ENCODE peak calls at places on chromosomes 16 and 17, in six cellular contexts. M is IMR-90, O is stomach, F is Peyer's patch, H is heart left ventricle, G is uterus. D is an unnamed sample.

GRCh38 chr16:71384073-71384724 is 25.7 kb downstream of the CALB2 start:
- DNase-seq in H (no peak), G (no peak), F (no peak), O (no peak), M (no peak), D (no peak)

GRCh38 chr17:951388-952132 is 28.0 kb downstream of the NXN start:
- DNase-seq in O (no peak), G (peak), F (no peak), M (peak), H (no peak), D (peak)

GRCh38 chr17:45948498-45948880 is 50.6 kb upstream of the STH start:
- DNase-seq in H (no peak), G (no peak), F (no peak), O (no peak), M (no peak), D (no peak)

GRCh38 chr17:1182831-1183578 is 3.2 kb upstream of the ABR start:
- DNase-seq in G (no peak), H (no peak), O (no peak), F (no peak), M (no peak), D (no peak)

GRCh38 chr17:81722184-81723120 is 10.4 kb downstream of the SLC25A10 start:
- DNase-seq in M (no peak), F (peak), H (no peak), O (peak), G (no peak), D (peak)

GRCh38 chr16:67883872-67884261 is 818 bp upstream of the NRN1L start:
- DNase-seq in G (peak), O (peak), H (peak), F (peak), M (peak), D (peak)

GRCh38 chr17:2898255-2898926 is 102.2 kb downstream of the RAP1GAP2 start:
- DNase-seq in F (peak), O (peak), G (no peak), M (no peak), H (no peak), D (no peak)

GRCh38 chr16:68116256-68116853 is 31.2 kb downstream of the NFATC3 start:
- DNase-seq in F (no peak), M (peak), H (no peak), G (no peak), O (no peak), D (no peak)

GRCh38 chr17:28849281-28849680 is 5.5 kb upstream of the ERAL1 start:
- DNase-seq in G (no peak), M (no peak), O (no peak), H (no peak), F (no peak), D (no peak)

GRCh38 chr16:9929313-9929712 is 252.9 kb downstream of the GRIN2A start:
- DNase-seq in G (no peak), H (no peak), O (no peak), F (no peak), M (no peak), D (no peak)

GRCh38 chr17:59815965-59816364 is 76.8 kb downstream of the TUBD1 start:
- DNase-seq in F (no peak), O (no peak), H (no peak), G (no peak), M (no peak), D (no peak)

GRCh38 chr17:78875738-78876597 is 27.0 kb downstream of the CEP295NL start:
- DNase-seq in H (no peak), G (no peak), O (no peak), M (peak), F (no peak), D (no peak)

GRCh38 chr17:5838661-5839300 is 231.4 kb upstream of the WSCD1 start:
- DNase-seq in O (no peak), M (no peak), G (no peak), H (no peak), F (no peak), D (no peak)

GRCh38 chr16:57480127-57480753 is 6.1 kb downstream of the DOK4 start:
- DNase-seq in H (peak), O (peak), G (peak), F (peak), M (peak), D (peak)

GRCh38 chr17:79979841-79980215 is 55.8 kb downstream of the TBC1D16 start:
- DNase-seq in O (no peak), F (peak), H (no peak), M (no peak), G (no peak), D (no peak)

GRCh38 chr17:20613905-20614304 is 34.4 kb downstream of the CDRT15L2 start:
- DNase-seq in G (no peak), H (no peak), M (no peak), F (no peak), O (no peak), D (no peak)

GRCh38 chr17:40129498-40129897 is 7.7 kb downstream of the MSL1 start:
- DNase-seq in O (no peak), F (no peak), H (no peak), M (no peak), G (no peak), D (no peak)

GRCh38 chr17:31877911-31878702 is 19.1 kb upstream of the COPRS start:
- DNase-seq in M (peak), F (no peak), H (no peak), O (no peak), G (no peak), D (peak)

GRCh38 chr17:34658796-34659195 is 79.4 kb downstream of the TMEM132E start:
- DNase-seq in M (no peak), F (no peak), G (no peak), O (no peak), H (no peak), D (no peak)

GRCh38 chr17:74240637-74241036 is 27.3 kb downstream of the TTYH2 start:
- DNase-seq in G (no peak), M (no peak), F (no peak), O (no peak), H (peak), D (no peak)

GRCh38 chr16:53822936-53823529 is 119.1 kb downstream of the FTO start:
- DNase-seq in H (no peak), G (no peak), M (no peak), O (no peak), F (no peak), D (no peak)

GRCh38 chr17:7252176-7253043 is at the start of gene ELP5:
- DNase-seq in O (peak), H (peak), M (peak), F (peak), G (peak), D (peak)

GRCh38 chr17:8122391-8122922 is 1.4 kb downstream of the HES7 start:
- DNase-seq in O (no peak), G (peak), H (no peak), M (peak), F (no peak), D (no peak)

GRCh38 chr16:53080345-53081031 is 25.7 kb downstream of the CHD9 start:
- DNase-seq in G (peak), O (no peak), M (peak), F (no peak), H (peak), D (peak)

GRCh38 chr17:2455956-2456355 is 55.1 kb upstream of the MNT start:
- DNase-seq in M (no peak), H (no peak), F (no peak), O (no peak), G (no peak), D (no peak)

GRCh38 chr16:3961449-3961849 is 80.9 kb upstream of the CREBBP start:
- DNase-seq in M (peak), G (no peak), F (no peak), H (no peak), O (no peak), D (peak)

GRCh38 chr17:48608921-48609505 is 1.8 kb downstream of the HOXB7 start:
- DNase-seq in H (no peak), M (no peak), O (no peak), G (no peak), F (no peak), D (no peak)

GRCh38 chr17:62653002-62653830 is 25.7 kb downstream of the MRC2 start:
- DNase-seq in M (peak), G (peak), F (peak), H (peak), O (peak), D (peak)

GRCh38 chr16:65576631-65577030 is 454.8 kb upstream of the CDH11 start:
- DNase-seq in F (no peak), M (no peak), O (no peak), G (no peak), H (no peak), D (no peak)

GRCh38 chr17:12254460-12254859 is 233.8 kb downstream of the MAP2K4 start:
- DNase-seq in M (no peak), F (no peak), O (no peak), H (no peak), G (no peak), D (no peak)

GRCh38 chr17:74012465-74012864 is 191.0 kb upstream of the RPL38 start:
- DNase-seq in G (no peak), O (no peak), M (no peak), F (no peak), H (no peak), D (no peak)

GRCh38 chr17:6610011-6610410 is 30.5 kb downstream of the KIAA0753 start:
- DNase-seq in M (peak), G (no peak), H (no peak), F (no peak), O (no peak), D (no peak)

GRCh38 chr16:12195296-12195695 is 218.8 kb downstream of the SNX29 start:
- DNase-seq in G (no peak), O (no peak), F (no peak), H (no peak), M (no peak), D (no peak)

GRCh38 chr16:90043526-90043925 is 24.3 kb upstream of the DBNDD1 start:
- DNase-seq in H (no peak), O (no peak), M (no peak), G (no peak), F (no peak), D (no peak)

GRCh38 chr17:4221899-4222659 is 41.7 kb downstream of the ANKFY1 start:
- DNase-seq in M (no peak), H (no peak), G (no peak), F (no peak), O (no peak), D (no peak)

GRCh38 chr17:4219241-4219640 is 44.5 kb downstream of the ANKFY1 start:
- DNase-seq in G (no peak), M (no peak), F (no peak), O (no peak), H (no peak), D (no peak)

GRCh38 chr17:4221163-4221562 is 42.6 kb downstream of the ANKFY1 start:
- DNase-seq in G (no peak), F (no peak), M (no peak), H (no peak), O (no peak), D (no peak)

GRCh38 chr17:4215882-4216411 is 47.8 kb downstream of the ANKFY1 start:
- DNase-seq in O (no peak), F (no peak), H (no peak), M (no peak), G (no peak), D (no peak)

GRCh38 chr17:4220655-4221054 is 43.1 kb downstream of the ANKFY1 start:
- DNase-seq in G (peak), M (peak), O (no peak), F (no peak), H (no peak), D (no peak)
- TF ChIP-seq POLR2A in G (no peak), M (no peak), O (no peak), F (no peak), H (no peak), D (no peak)

DNA sequence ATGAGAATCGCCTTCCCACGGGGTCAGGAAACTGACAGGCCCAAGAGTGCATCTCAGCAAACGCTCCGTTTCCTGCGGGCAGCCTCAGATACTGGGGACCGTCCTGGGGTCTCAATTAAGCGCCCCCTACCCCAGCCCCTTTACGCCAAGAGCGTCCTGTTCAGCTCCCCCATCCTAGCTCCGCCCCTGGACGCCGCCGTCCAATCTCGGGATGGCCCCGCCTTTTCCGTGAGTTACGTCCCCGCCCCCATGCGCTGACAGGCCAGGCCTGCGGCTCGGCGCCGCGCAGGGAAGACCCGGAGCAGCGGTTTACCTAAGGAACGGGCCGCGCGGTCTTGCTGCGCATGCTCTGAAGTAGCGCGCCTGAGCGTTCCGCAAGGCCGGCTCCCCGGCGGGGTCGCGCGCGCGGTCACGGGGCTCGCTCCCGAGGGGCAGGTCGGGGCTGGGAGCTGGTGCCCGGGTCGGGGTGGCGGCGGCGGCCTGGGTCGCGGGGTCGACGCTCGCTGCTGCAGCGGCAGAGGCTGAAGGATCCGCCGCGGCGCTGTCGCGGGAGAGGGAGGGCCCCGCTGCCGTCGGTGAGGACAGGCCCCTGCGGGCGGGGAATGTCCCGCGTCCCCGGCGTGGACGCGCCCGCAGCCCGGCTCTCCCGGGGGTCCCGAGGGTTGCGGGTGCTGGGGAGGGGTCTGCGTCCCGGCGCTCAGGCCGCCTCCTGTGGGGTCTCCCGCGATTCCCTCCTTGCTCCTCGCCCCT is at the start of gene FLYWCH1:
- DNase-seq in F (peak), H (peak), M (peak), O (peak), G (peak), D (peak)
- TF ChIP-seq POLR2A in F (peak), H (no peak), M (no peak), O (no peak), G (peak), D (peak)

DNA sequence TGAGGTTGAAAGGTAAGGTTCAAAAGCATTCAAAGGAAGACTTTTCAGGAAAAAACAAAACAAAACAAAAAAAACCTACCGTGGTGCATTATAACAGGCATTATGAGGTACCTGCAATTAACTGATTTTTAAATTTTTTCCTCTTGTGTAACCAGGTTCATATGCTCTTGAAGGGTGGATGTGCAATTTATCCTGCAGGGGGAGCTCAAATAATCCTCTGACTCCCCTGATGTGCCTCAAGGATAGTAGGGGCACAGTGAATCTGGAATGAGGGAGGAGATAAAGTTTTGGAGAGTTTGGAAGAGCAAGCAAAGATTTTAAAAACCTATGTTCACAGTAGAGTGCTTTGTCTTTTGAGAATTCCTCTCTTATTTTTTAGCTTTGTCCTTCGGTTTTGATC is 1349.4 kb downstream of the CDH8 start:
- DNase-seq in O (no peak), M (no peak), H (no peak), F (no peak), G (no peak), D (no peak)
- TF ChIP-seq POLR2A in O (no peak), M (no peak), H (no peak), F (no peak), G (no peak), D (no peak)

GRCh38 chr17:55872374-55872773 is 121.5 kb downstream of the PCTP start:
- DNase-seq in F (no peak), G (no peak), H (no peak), M (no peak), O (no peak), D (no peak)
- TF ChIP-seq POLR2A in F (no peak), G (no peak), H (no peak), M (no peak), O (no peak), D (no peak)

DNA sequence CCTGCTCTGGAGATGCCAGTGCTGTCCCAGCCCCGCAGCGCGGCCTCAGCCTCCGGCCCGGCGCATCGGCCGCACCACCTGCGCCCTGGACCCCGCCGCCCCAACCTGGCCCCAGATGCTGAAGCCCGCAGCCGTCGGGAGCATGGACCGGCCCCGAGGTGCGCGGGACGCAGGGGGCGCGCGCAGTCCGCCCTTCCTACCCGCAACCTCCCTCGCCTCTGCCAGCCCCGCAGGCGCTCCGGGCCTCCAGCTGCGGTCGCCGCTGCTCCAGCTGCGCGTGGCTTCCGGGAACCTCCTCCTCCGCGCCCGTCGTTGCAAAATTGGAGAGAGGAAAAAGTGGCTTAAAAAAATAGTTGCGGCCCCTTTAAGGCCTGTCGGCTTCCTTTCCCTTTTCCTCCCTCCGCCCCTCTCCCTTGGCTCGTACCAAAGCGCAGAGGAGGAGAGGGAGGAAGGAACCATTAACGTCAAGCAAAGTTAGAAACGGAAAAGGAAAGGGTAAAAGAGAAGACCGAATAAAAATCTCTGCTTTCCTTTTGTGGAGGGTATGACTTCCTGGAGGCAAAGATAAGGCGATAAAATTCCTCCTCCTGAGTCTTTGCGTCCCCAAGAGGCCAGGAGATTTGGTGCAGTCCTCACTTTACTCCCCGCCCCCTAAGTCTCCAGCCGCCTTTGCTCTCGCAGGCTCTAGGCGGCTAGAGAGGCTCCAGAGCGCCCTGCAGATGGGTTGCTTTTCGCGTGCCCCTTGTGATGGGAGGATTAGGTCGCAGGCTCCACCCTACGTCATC is at the start of gene CDIPT:
- DNase-seq in O (peak), H (peak), G (peak), M (peak), F (peak), D (peak)
- TF ChIP-seq POLR2A in O (no peak), H (no peak), G (no peak), M (no peak), F (no peak), D (peak)

GRCh38 chr17:41530062-41531048 is 2.2 kb upstream of the KRT19 start:
- DNase-seq in O (peak), H (no peak), F (peak), G (peak), M (peak), D (peak)
- TF ChIP-seq POLR2A in O (no peak), H (no peak), F (peak), G (peak), M (no peak), D (peak)

GRCh38 chr17:43548689-43549379 is 2.7 kb upstream of the ETV4 start:
- DNase-seq in O (no peak), H (no peak), G (no peak), M (no peak), F (no peak), D (no peak)

GRCh38 chr17:43545383-43545632 is 832 bp downstream of the ETV4 start:
- DNase-seq in F (peak), O (peak), G (no peak), M (peak), H (peak), D (peak)

GRCh38 chr17:43547659-43548256 is 1.6 kb upstream of the ETV4 start:
- DNase-seq in M (no peak), O (no peak), F (no peak), G (no peak), H (no peak), D (no peak)

GRCh38 chr17:43547189-43547550 is 1.0 kb upstream of the ETV4 start:
- DNase-seq in G (no peak), O (no peak), F (no peak), M (no peak), H (no peak), D (no peak)

DNA sequence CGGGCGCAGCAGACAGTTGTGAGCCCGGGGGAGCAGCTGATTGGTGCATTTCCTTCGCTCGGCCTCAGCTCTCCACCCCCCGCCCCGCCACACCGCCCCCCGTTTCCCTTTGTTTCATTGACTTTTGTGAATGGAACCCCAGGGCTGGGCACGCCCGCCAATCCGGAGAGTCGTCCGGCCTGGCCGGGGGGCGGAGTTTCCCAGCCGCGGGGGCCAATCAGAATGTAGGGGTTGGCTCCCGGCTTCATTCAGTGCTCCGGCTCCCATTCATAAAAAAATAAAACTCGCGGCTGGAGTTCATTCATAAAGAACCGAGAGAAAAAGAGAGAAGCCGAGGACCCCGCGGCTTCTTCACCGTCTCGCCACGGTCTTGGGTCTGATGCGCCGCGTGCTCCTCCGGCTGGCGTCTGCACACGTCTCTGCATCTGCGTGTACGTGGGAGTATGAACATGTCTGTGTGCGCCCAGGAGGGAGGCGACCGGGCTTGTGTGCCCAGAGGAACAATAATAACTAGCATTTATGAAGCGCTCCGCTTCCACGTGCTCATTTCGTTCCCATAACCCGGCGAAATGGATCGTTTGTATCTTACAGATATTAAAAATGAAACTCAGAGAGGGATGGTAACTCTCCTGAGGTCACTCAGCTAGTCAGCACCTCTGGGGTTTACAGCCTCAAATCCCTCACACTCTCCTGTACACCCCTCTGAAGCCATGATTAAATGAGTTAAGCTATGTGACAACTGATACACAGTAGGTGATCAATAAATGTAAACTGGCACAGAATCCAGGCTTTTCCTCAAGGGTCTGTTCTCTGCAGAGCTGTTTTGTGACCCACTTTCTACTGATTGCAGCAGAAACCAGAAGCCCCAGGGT is at the start of gene ETV4:
- DNase-seq in H (peak), G (peak), O (peak), F (peak), M (peak), D (peak)
- TF ChIP-seq POLR2A in H (no peak), G (no peak), O (no peak), F (no peak), M (no peak), D (no peak)